ENCODE peak calls at places on chromosomes 6 and 20, in nine cellular contexts. Z is breast epithelium, W is tibial nerve, E is IMR-90, B is lower leg skin, G is ovary, A is Peyer's patch, C is upper lobe of left lung, F is suprapubic skin. N is an unnamed sample.

GRCh38 chr20:51402201-51402600 is 140.3 kb downstream of the NFATC2 start:
- DNase-seq in W (no peak), Z (peak), F (no peak), E (peak), B (no peak), C (no peak), G (no peak), A (no peak), N (no peak)

GRCh38 chr6:151056230-151056907 is 183.4 kb upstream of the AKAP12 start:
- DNase-seq in A (no peak), F (no peak), W (no peak), E (no peak), G (no peak), C (no peak), B (no peak), Z (no peak), N (peak)

GRCh38 chr6:8027965-8028651 is 36.1 kb downstream of the BLOC1S5 start:
- DNase-seq in W (no peak), A (no peak), C (no peak), Z (no peak), G (no peak), E (peak), B (no peak), F (no peak), N (no peak)

GRCh38 chr6:12064125-12064524 is 52.0 kb downstream of the HIVEP1 start:
- DNase-seq in C (no peak), W (no peak), A (no peak), Z (no peak), B (no peak), G (no peak), F (no peak), E (peak), N (no peak)

GRCh38 chr6:136510299-136510698 is 39.9 kb downstream of the MAP7 start:
- DNase-seq in A (no peak), E (no peak), G (no peak), C (no peak), W (no peak), B (no peak), F (no peak), Z (no peak), N (no peak)

GRCh38 chr20:4987130-4987529 is 14.2 kb downstream of the SLC23A2 start:
- DNase-seq in F (no peak), C (no peak), E (no peak), W (no peak), A (no peak), B (no peak), Z (no peak), G (no peak), N (no peak)

GRCh38 chr20:9015984-9016324 is 52.9 kb upstream of the PLCB4 start:
- DNase-seq in C (no peak), F (no peak), W (no peak), E (peak), A (no peak), G (no peak), Z (no peak), B (no peak), N (no peak)

GRCh38 chr20:57439432-57439831 is 48.2 kb downstream of the RBM38 start:
- DNase-seq in B (no peak), C (peak), F (no peak), W (no peak), A (no peak), Z (peak), E (no peak), G (no peak), N (peak)

GRCh38 chr20:34984756-34985261 is 29.1 kb downstream of the MYH7B start:
- DNase-seq in C (peak), G (no peak), Z (no peak), E (no peak), F (no peak), B (no peak), W (no peak), A (no peak), N (no peak)

GRCh38 chr6:6915813-6916547 is 191.8 kb upstream of the RREB1 start:
- DNase-seq in E (peak), Z (peak), G (peak), F (no peak), W (peak), B (no peak), C (no peak), A (no peak), N (peak)

GRCh38 chr20:31704225-31705119 is 18.2 kb downstream of the BCL2L1 start:
- DNase-seq in E (peak), C (no peak), F (no peak), B (no peak), W (no peak), G (no peak), Z (peak), A (peak), N (peak)

GRCh38 chr20:50221501-50222323 is 31.1 kb downstream of the CEBPB start:
- DNase-seq in C (no peak), A (peak), W (no peak), G (no peak), B (no peak), E (peak), Z (no peak), F (no peak), N (no peak)

GRCh38 chr6:1703091-1703855 is 93.6 kb downstream of the FOXC1 start:
- DNase-seq in E (no peak), W (no peak), G (no peak), Z (no peak), F (no peak), B (peak), A (no peak), C (peak), N (no peak)

GRCh38 chr6:21157186-21157929 is 436.2 kb upstream of the SOX4 start:
- DNase-seq in C (no peak), B (no peak), Z (no peak), F (no peak), A (no peak), W (no peak), G (no peak), E (no peak), N (no peak)

GRCh38 chr6:26330835-26331808 is 33.9 kb upstream of the BTN3A2 start:
- DNase-seq in C (no peak), Z (no peak), A (no peak), F (no peak), W (no peak), G (no peak), E (peak), B (no peak), N (no peak)

GRCh38 chr6:111874030-111874425 is 776 bp upstream of the FYN start:
- DNase-seq in C (no peak), Z (no peak), F (no peak), W (peak), E (peak), B (no peak), G (peak), A (no peak), N (peak)

GRCh38 chr6:144179817-144180216 is 29.5 kb downstream of the STX11 start:
- DNase-seq in W (no peak), F (no peak), A (no peak), G (no peak), B (no peak), C (no peak), Z (no peak), E (no peak), N (no peak)

GRCh38 chr6:35363293-35363750 is 21.0 kb downstream of the PPARD start:
- DNase-seq in A (no peak), E (peak), W (no peak), G (no peak), Z (no peak), B (no peak), F (no peak), C (no peak), N (no peak)

GRCh38 chr6:163338671-163339405 is 75.7 kb upstream of the QKI start:
- DNase-seq in C (no peak), E (peak), B (no peak), Z (no peak), A (no peak), F (no peak), W (no peak), G (no peak), N (no peak)

GRCh38 chr6:34100788-34101187 is 45.1 kb downstream of the GRM4 start:
- DNase-seq in G (no peak), Z (no peak), B (no peak), E (no peak), C (no peak), F (no peak), W (no peak), A (no peak), N (no peak)

GRCh38 chr20:41717464-41717863 is 99.3 kb upstream of the CHD6 start:
- DNase-seq in F (no peak), A (no peak), W (no peak), C (no peak), Z (no peak), G (no peak), E (no peak), B (no peak), N (peak)

GRCh38 chr6:79263366-79263765 is 28.9 kb upstream of the HMGN3 start:
- DNase-seq in F (no peak), G (no peak), C (no peak), Z (no peak), B (no peak), W (no peak), E (no peak), A (no peak), N (no peak)

GRCh38 chr20:51636123-51636522 is 93.6 kb upstream of the NFATC2 start:
- DNase-seq in G (no peak), B (no peak), W (no peak), F (no peak), C (no peak), Z (no peak), A (no peak), E (no peak), N (no peak)

GRCh38 chr6:138509371-138509770 is 10.1 kb upstream of the NHSL1 start:
- DNase-seq in A (no peak), C (no peak), B (no peak), W (no peak), E (peak), Z (peak), F (no peak), G (no peak), N (peak)

GRCh38 chr20:9375221-9375681 is 139.1 kb upstream of the LAMP5 start:
- DNase-seq in B (no peak), C (no peak), W (no peak), Z (no peak), G (no peak), A (no peak), E (peak), F (no peak), N (no peak)

GRCh38 chr6:4270799-4271198 is 135.4 kb upstream of the ECI2 start:
- DNase-seq in E (peak), A (no peak), G (no peak), B (no peak), Z (no peak), F (no peak), C (no peak), W (peak), N (no peak)

GRCh38 chr6:2865270-2866182 is 23.9 kb upstream of the SERPINB1 start:
- DNase-seq in E (peak), G (no peak), F (no peak), A (no peak), C (no peak), W (no peak), B (no peak), Z (no peak), N (no peak)

GRCh38 chr6:41940759-41941279 is 789 bp downstream of the CCND3 start:
- DNase-seq in Z (no peak), G (peak), W (no peak), F (peak), C (peak), E (peak), B (peak), A (peak), N (peak)

GRCh38 chr6:143536461-143536865 is 24.9 kb upstream of the FUCA2 start:
- DNase-seq in G (peak), W (no peak), F (no peak), A (no peak), C (peak), B (peak), E (peak), Z (no peak), N (peak)

GRCh38 chr20:23061713-23062561 is 12.5 kb upstream of the THBD start:
- DNase-seq in E (peak), C (no peak), B (no peak), G (peak), W (no peak), Z (no peak), F (no peak), A (no peak), N (peak)

GRCh38 chr6:169452117-169452868 is 198.6 kb upstream of the THBS2 start:
- DNase-seq in C (peak), E (peak), A (no peak), B (peak), W (peak), Z (peak), F (peak), G (peak), N (peak)

GRCh38 chr6:108580645-108581044 is 19.9 kb downstream of the FOXO3 start:
- DNase-seq in G (no peak), F (no peak), C (no peak), Z (no peak), W (no peak), A (no peak), B (no peak), E (no peak), N (no peak)

GRCh38 chr20:59299961-59300340 is 460 bp upstream of the EDN3 start:
- DNase-seq in E (no peak), G (no peak), W (no peak), C (no peak), A (peak), Z (peak), F (no peak), B (no peak), N (peak)

GRCh38 chr6:96015791-96016776 is at the start of gene FUT9:
- DNase-seq in W (no peak), A (no peak), Z (no peak), F (peak), G (no peak), C (peak), B (no peak), E (no peak), N (no peak)

GRCh38 chr6:8707956-8708772 is 272.8 kb upstream of the SLC35B3 start:
- DNase-seq in E (no peak), F (no peak), G (no peak), A (no peak), W (no peak), C (no peak), B (no peak), Z (peak), N (peak)

GRCh38 chr6:73579851-73580246 is 59.0 kb upstream of the EEF1A1 start:
- DNase-seq in C (no peak), F (no peak), E (peak), Z (peak), G (peak), A (no peak), W (peak), B (no peak), N (no peak)

GRCh38 chr20:53961527-53961926 is 108.9 kb downstream of the BCAS1 start:
- DNase-seq in W (no peak), E (no peak), C (no peak), A (no peak), F (no peak), G (no peak), Z (no peak), B (no peak), N (no peak)
- H3K4me3 ChIP-seq in W (no peak), E (no peak), C (no peak), A (no peak), F (no peak), G (no peak), Z (no peak), B (no peak), N (no peak)

GRCh38 chr6:17986656-17987575 is 519 bp downstream of the KIF13A start:
- DNase-seq in G (peak), C (peak), W (peak), F (peak), Z (peak), B (peak), A (peak), E (peak), N (peak)
- TF ChIP-seq POLR2A in G (no peak), C (peak), W (no peak), F (no peak), Z (no peak), B (no peak), A (peak), E (no peak), N (peak)

DNA sequence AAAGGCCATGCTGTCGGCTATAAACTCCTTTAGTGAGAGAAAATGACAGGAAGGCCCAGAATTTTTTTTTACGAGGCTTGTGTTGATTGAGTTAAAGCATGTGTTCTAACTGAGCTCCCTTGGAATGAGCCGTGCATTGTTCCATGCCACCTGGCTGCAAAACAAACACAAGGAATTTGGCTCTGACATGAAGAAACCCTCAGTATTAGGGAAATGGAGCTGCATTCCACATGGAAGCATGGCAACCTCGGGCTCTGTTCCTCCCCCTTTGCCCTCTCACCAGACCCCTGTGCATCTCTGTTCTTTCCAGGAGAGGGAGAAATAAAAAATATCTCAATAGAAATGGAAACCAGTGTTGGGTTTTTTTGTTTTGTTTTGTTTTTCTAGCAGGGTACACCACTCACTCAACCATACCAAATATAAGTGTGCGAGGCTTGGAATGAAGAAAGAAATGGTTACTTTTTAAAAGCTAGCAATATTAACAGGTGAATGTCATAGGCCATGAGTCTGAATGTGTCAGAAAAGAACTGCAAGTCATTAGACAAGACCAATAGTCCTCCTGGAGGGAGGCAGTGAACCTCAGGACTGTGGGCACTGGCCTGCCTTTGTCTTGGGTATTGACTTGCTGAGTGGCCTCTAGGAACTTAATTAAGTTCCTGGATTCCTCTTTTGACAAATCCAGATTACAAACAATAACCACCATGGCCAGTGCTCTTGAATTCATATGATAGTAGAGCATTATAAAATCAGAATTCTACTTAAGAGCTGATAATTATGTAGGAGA is 935.1 kb downstream of the KIF16B start:
- DNase-seq in A (no peak), G (no peak), B (no peak), C (no peak), Z (peak), E (no peak), F (no peak), W (no peak), N (peak)
- H3K4me3 ChIP-seq in A (no peak), G (no peak), B (no peak), C (no peak), Z (no peak), E (no peak), F (no peak), W (no peak), N (no peak)

GRCh38 chr6:113825776-113826175 is 31.4 kb upstream of the MARCKS start:
- DNase-seq in A (peak), G (peak), F (peak), C (peak), Z (peak), W (peak), B (peak), E (peak), N (peak)
- TF ChIP-seq POLR2A in A (no peak), G (no peak), F (no peak), C (no peak), Z (no peak), W (no peak), B (no peak), E (no peak), N (no peak)

DNA sequence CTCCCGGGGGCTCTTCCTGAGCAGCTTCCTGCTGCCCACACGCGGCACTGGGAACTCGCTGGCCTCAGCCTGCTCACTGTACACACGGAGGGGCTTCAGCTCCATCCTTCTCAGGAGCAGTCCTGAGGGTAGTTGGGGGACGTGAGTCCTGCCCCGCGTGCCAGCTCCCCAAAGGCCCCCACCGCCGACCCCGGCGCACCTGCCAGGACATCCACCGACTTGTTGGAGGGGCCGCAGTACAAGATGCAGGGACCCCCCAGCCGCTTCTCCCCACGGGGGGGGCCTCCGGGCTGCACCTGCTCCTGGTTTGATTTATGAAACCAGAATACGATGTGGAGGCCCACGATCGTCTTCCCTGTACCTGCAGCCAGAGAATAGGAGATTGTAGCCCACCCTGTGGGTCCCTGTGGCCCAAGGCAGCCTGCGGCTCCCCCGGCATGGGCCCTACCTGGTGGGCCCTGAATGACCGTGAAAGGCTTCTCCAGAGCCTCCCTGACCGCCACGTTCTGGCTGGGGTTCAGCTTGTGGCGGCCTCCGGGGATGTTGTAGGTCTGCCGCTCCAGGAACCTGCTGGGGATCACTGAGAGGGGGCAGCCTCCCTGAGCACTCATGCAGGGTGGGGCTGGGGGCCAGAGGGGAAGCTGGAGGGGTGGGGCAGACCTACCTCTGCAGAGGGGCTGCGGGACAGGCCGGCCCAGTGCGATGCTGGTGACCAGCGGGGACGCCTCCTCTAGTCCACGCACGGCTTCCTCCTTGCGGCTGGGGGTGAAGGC is 7.9 kb downstream of the FNDC11 start:
- DNase-seq in E (no peak), G (no peak), W (no peak), B (no peak), F (no peak), A (no peak), C (peak), Z (no peak), N (no peak)
- H3K4me3 ChIP-seq in E (no peak), G (no peak), W (no peak), B (no peak), F (no peak), A (no peak), C (no peak), Z (no peak), N (no peak)

DNA sequence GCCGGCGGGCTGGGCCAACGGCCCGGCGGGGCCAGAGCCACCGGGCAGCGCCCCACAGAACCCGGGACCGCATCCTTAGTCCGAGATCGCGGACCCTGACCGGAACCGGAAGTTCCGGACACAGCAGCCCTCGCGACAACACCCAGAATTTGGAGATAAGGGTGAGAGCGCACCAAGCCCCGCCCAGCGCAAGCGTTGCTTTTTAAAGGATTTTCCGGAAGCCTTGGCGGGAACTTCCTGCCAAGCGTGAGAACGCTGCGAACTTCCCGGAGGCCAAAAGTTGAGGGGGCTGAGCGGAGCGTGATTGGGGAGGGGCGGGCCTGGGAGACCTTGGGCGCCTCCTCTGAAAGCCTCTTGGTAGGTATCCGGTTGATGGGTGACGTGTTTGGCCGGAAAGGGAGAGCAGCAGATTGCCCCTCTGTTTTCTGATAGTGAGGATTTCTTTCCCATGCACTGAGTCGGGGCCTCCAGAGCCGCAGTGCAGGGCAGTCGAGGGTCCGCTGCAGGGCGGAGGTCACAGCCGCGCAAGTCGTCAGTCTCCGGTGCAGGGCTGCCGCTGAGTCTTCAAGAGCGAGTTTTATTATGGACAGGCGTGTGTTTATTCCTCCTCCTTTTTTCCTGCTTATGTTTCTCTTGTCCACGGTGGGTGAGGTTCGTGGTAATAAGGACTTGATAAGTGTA is at the start of gene MTRF1L:
- DNase-seq in A (peak), C (peak), G (peak), E (peak), F (peak), W (peak), B (peak), Z (peak), N (peak)
- TF ChIP-seq POLR2A in A (peak), C (no peak), G (peak), E (peak), F (peak), W (peak), B (peak), Z (peak), N (no peak)